ENCODE peak calls at places on chromosomes 4 and X, in four cellular contexts. B, E, L and Z are unnamed samples.

GRCh38 chr4:19177616-19178015 is 1074.1 kb upstream of the SLIT2 start:
- DNase-seq in B (no peak), E (no peak), L (no peak), Z (no peak)

GRCh38 chr4:10253765-10254164 is 137.2 kb upstream of the WDR1 start:
- DNase-seq in B (no peak), E (no peak), L (no peak), Z (no peak)

GRCh38 chr4:89056953-89057398 is at the start of gene FAM13A:
- DNase-seq in B (peak; percentile 44), E (peak; percentile 74), L (no peak), Z (no peak)

GRCh38 chr4:108492816-108493595 is 127.4 kb upstream of the RPL34 start:
- DNase-seq in B (no peak), E (peak; percentile 7), L (no peak), Z (no peak)

GRCh38 chr4:184384056-184384809 is 90.1 kb downstream of the IRF2 start:
- DNase-seq in B (peak; percentile 92), E (no peak), L (peak; percentile 51), Z (no peak)

GRCh38 chr4:84319124-84319523 is 180.0 kb downstream of the NKX6-1 start:
- DNase-seq in B (no peak), E (no peak), L (no peak), Z (no peak)

GRCh38 chrX:39730671-39731389 is 366.9 kb downstream of the BCOR start:
- DNase-seq in B (no peak), E (peak; percentile 73), L (no peak), Z (peak; percentile 52)

GRCh38 chr4:79780129-79780528 is 292.9 kb downstream of the ANTXR2 start:
- DNase-seq in B (no peak), E (no peak), L (no peak), Z (no peak)

GRCh38 chrX:15815779-15816452 is 25.6 kb downstream of the ZRSR2 start:
- DNase-seq in B (peak; percentile 8), E (peak; percentile 13), L (peak; percentile 57), Z (peak; percentile 5)

GRCh38 chrX:39063037-39063436 is 261.8 kb downstream of the MID1IP1 start:
- DNase-seq in B (no peak), E (no peak), L (peak; percentile 88), Z (no peak)

GRCh38 chr4:158176108-158176507 is 3.3 kb upstream of the GASK1B start:
- DNase-seq in B (no peak), E (no peak), L (no peak), Z (no peak)

GRCh38 chrX:155613927-155614559 is 1.3 kb upstream of the TMLHE start:
- DNase-seq in B (no peak), E (no peak), L (no peak), Z (no peak)

GRCh38 chrX:155611302-155611701 is 1.4 kb downstream of the TMLHE start:
- DNase-seq in B (no peak), E (no peak), L (no peak), Z (no peak)

GRCh38 chrX:155615938-155616337 is 3.2 kb upstream of the TMLHE start:
- DNase-seq in B (no peak), E (no peak), L (no peak), Z (no peak)

GRCh38 chrX:155612312-155613224 is at the start of gene TMLHE:
- DNase-seq in B (peak; percentile 4), E (peak; percentile 75), L (peak; percentile 31), Z (peak; percentile 25)
- TF ChIP-seq POLR2AphosphoS5 in B (peak; percentile 41), E (peak; percentile 14), L (peak; percentile 36), Z (no peak)

GRCh38 chrX:49291615-49292337 is 11.7 kb upstream of the GAGE10 start:
- DNase-seq in B (no peak), E (peak; percentile 58), L (no peak), Z (peak; percentile 25)
- TF ChIP-seq SPI1 in B (no peak), E (peak; percentile 70), L (peak; percentile 27), Z (no peak)

GRCh38 chrX:1196436-1196835 is 16.0 kb downstream of the CRLF2 start:
- DNase-seq in B (no peak), E (no peak), L (no peak), Z (no peak)
- TF ChIP-seq POLR2AphosphoS5 in B (no peak), E (no peak), L (no peak), Z (no peak)

GRCh38 chrX:153971632-153972367 is at the start of gene HCFC1:
- DNase-seq in B (peak; percentile 64), E (peak; percentile 69), L (no peak), Z (peak; percentile 53)

GRCh38 chrX:153969125-153969903 is 2.3 kb downstream of the HCFC1 start:
- DNase-seq in B (no peak), E (no peak), L (no peak), Z (no peak)

GRCh38 chrX:153969904-153970397 is 1.7 kb downstream of the HCFC1 start:
- DNase-seq in B (no peak), E (no peak), L (no peak), Z (no peak)

GRCh38 chrX:153971124-153971631 is 440 bp downstream of the HCFC1 start:
- DNase-seq in B (peak; percentile 65), E (peak; percentile 63), L (no peak), Z (peak; percentile 79)

GRCh38 chrX:153970398-153971123 is 1.1 kb downstream of the HCFC1 start:
- DNase-seq in B (no peak), E (peak; percentile 55), L (peak; percentile 76), Z (no peak)
- TF ChIP-seq SPI1 in B (no peak), E (no peak), L (no peak), Z (no peak)